ENCODE peak calls at places on chromosomes 16 and 17, in five cellular contexts. D is IMR-90, R is psoas muscle, N is SK-N-SH, I is thoracic aorta. L is an unnamed sample.

GRCh38 chr17:28371245-28372202 is at the start of gene SARM1:
- DNase-seq in D (peak), R (peak), N (peak), I (peak), L (no peak)

GRCh38 chr16:12024429-12024828 is 47.9 kb downstream of the SNX29 start:
- DNase-seq in D (no peak), R (no peak), N (no peak), I (no peak), L (no peak)

GRCh38 chr16:51306116-51306515 is 155.0 kb upstream of the SALL1 start:
- DNase-seq in D (no peak), R (no peak), N (no peak), I (no peak), L (no peak)

GRCh38 chr17:58052951-58053715 is 30.1 kb upstream of the DYNLL2 start:
- DNase-seq in D (no peak), R (no peak), N (no peak), I (no peak), L (no peak)

GRCh38 chr17:37787055-37787720 is 42.3 kb upstream of the HNF1B start:
- DNase-seq in D (peak), R (no peak), N (no peak), I (no peak), L (peak)

GRCh38 chr17:9875441-9875840 is 29.6 kb downstream of the RCVRN start:
- DNase-seq in D (peak), R (no peak), N (no peak), I (no peak), L (no peak)

GRCh38 chr17:62188713-62189112 is 123.6 kb upstream of the MED13 start:
- DNase-seq in D (peak), R (no peak), N (no peak), I (no peak), L (no peak)

GRCh38 chr16:3960049-3960809 is 79.7 kb upstream of the CREBBP start:
- DNase-seq in D (no peak), R (no peak), N (no peak), I (no peak), L (no peak)

GRCh38 chr16:2194852-2195315 is 1.5 kb downstream of the CASKIN1 start:
- DNase-seq in D (peak), R (no peak), N (peak), I (no peak), L (no peak)

DNA sequence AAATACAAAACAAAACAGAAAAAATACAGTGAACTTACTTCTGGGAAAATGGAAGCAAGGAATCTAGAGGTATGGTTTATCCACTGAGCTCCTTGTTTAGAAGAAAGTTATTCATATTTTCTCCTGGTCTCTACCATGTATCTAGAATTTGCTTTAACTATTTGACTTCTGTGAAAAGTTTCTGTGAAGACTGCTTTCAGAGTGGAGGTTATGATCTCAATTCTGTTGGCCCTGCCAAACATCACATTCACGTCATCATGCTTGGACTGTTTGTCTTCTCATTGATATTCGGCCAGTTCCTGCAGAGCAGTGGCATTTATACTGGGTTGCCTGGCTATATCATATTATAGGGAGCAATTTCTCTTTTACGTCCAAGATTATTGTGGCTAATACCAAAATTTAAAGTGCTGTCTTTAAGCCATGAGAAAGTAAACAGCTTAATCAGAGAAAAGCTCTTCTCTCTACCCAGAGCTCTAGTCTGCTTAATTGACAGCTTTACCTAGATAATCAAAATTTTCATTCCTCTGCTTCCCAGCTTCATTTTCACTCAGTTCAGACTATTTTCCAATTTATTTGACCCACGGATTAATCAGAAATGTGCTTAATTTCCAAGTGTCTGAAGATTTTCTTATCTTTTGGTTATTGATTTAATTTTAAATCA is at the start of gene ABCA8:
- DNase-seq in D (peak), R (no peak), N (no peak), I (no peak), L (no peak)
- H3K4me3 ChIP-seq in D (peak), R (peak), N (peak), I (peak), L (peak)

GRCh38 chr17:78806451-78806850 is 24.4 kb upstream of the CYTH1 start:
- DNase-seq in D (no peak), R (no peak), N (no peak), I (no peak), L (no peak)
- TF ChIP-seq CTCF in D (no peak), R (no peak), N (no peak), I (no peak), L (no peak)

GRCh38 chr17:39946551-39947330 is 16.1 kb upstream of the GSDMA start:
- DNase-seq in D (no peak), R (no peak), N (no peak), I (no peak), L (no peak)

GRCh38 chr17:39950871-39951348 is 11.9 kb upstream of the GSDMA start:
- DNase-seq in D (no peak), R (peak), N (no peak), I (no peak), L (no peak)

GRCh38 chr17:39951924-39952664 is 10.7 kb upstream of the GSDMA start:
- DNase-seq in D (no peak), R (peak), N (no peak), I (no peak), L (no peak)

GRCh38 chr17:39952665-39953470 is 9.9 kb upstream of the GSDMA start:
- DNase-seq in D (peak), R (peak), N (peak), I (peak), L (peak)

DNA sequence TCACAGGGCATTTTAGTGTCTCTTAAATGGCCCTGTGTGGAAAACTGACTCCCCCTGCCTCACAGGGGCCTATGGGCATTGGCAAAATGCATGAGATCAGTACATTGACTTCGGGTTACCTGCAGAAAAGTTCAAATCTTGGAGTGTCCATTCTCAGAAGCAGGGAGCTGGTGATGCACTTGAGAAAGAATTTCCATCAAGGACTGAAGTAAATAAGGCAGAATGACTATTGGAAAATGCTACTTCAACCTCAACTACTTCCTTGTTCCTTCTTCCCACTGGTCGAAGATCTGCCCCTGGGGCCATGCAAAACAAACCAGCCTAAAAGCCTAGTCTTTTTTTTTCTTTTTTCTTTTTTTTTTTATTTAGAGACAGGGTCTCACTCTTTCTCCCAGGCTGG is 13.8 kb upstream of the GSDMA start:
- DNase-seq in D (no peak), R (no peak), N (no peak), I (no peak), L (no peak)
- H3K27ac ChIP-seq in D (no peak), R (no peak), N (no peak), I (no peak), L (no peak)

GRCh38 chr17:48180842-48181241 is 73.3 kb downstream of the SNX11 start:
- DNase-seq in D (no peak), R (no peak), N (no peak), I (no peak), L (no peak)
- H3K4me3 ChIP-seq in D (no peak), R (no peak), N (no peak), I (no peak), L (no peak)

GRCh38 chr16:84959045-84959576 is 52.2 kb downstream of the ZDHHC7 start:
- DNase-seq in D (no peak), R (no peak), N (no peak), I (no peak), L (no peak)
- TF ChIP-seq CTCF in D (peak), R (no peak), N (peak), I (no peak), L (no peak)

GRCh38 chr17:12625092-12625491 is 40.6 kb upstream of the MYOCD start:
- DNase-seq in D (no peak), R (no peak), N (no peak), I (no peak), L (no peak)

GRCh38 chr17:12627776-12628491 is 37.8 kb upstream of the MYOCD start:
- DNase-seq in D (peak), R (no peak), N (no peak), I (no peak), L (no peak)

GRCh38 chr17:12623220-12623848 is 42.4 kb upstream of the MYOCD start:
- DNase-seq in D (no peak), R (no peak), N (no peak), I (no peak), L (no peak)

GRCh38 chr17:12624221-12624620 is 41.5 kb upstream of the MYOCD start:
- DNase-seq in D (peak), R (no peak), N (no peak), I (no peak), L (no peak)

DNA sequence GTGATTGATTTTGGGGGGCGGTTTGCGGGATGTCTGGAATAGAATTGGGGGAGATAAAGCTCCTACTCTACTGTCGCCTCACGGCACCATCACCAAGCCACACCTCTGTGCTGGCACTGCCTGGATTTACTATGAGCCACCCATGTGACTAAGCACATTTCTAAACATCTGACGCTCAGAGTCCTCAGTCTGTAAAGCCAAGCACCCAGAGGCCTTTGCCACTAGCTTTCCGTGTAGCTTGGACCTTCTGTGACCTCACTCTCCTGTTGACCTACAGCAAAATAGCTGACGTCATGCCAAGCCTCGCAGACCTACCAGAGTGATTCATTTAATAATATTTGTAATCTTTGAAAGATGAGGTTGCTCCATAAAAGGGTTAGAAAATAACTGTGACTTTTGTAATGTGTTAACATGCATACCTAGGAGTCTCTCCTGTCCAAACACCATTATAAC is 38.5 kb upstream of the MYOCD start:
- DNase-seq in D (peak), R (no peak), N (no peak), I (peak), L (no peak)
- H3K27ac ChIP-seq in D (peak), R (no peak), N (peak), I (peak), L (peak)